ENCODE peak calls at places on chromosomes 1 and 21, in eight cellular contexts. One of them, this sample, is unnamed.

GRCh38 chr1:194616835-194617234 is 1430.4 kb upstream of the B3GALT2 start:
- DNase-seq in memory B cell: no peak
- DNase-seq in iPS-NIHi11: no peak
- DNase-seq in A549: no peak
- DNase-seq in Caco-2: no peak
- DNase-seq in stimulated activated CD4-positive, alpha-beta T cell treated with anti-CD3 and anti-CD28 coated beads, Interleukin-15, amount 100 ng/mL, for 1 hour: no peak
- DNase-seq in occipital lobe: no peak
- DNase-seq in astrocyte of the spinal cord: no peak
- DNase-seq in this sample: no peak

GRCh38 chr1:79207786-79208185 is 201.3 kb upstream of the ADGRL4 start:
- DNase-seq in memory B cell: no peak
- DNase-seq in iPS-NIHi11: no peak
- DNase-seq in A549: no peak
- DNase-seq in Caco-2: no peak
- DNase-seq in stimulated activated CD4-positive, alpha-beta T cell treated with anti-CD3 and anti-CD28 coated beads, Interleukin-15, amount 100 ng/mL, for 1 hour: no peak
- DNase-seq in occipital lobe: no peak
- DNase-seq in astrocyte of the spinal cord: no peak
- DNase-seq in this sample: no peak

GRCh38 chr1:214637722-214638473 is 34.9 kb downstream of the CENPF start:
- DNase-seq in memory B cell: no peak
- DNase-seq in iPS-NIHi11: peak
- DNase-seq in A549: peak
- DNase-seq in Caco-2: no peak
- DNase-seq in stimulated activated CD4-positive, alpha-beta T cell treated with anti-CD3 and anti-CD28 coated beads, Interleukin-15, amount 100 ng/mL, for 1 hour: no peak
- DNase-seq in occipital lobe: no peak
- DNase-seq in astrocyte of the spinal cord: peak
- DNase-seq in this sample: peak

GRCh38 chr1:6220236-6220635 is 14.3 kb downstream of the RNF207 start:
- DNase-seq in memory B cell: no peak
- DNase-seq in iPS-NIHi11: peak
- DNase-seq in A549: no peak
- DNase-seq in Caco-2: no peak
- DNase-seq in stimulated activated CD4-positive, alpha-beta T cell treated with anti-CD3 and anti-CD28 coated beads, Interleukin-15, amount 100 ng/mL, for 1 hour: no peak
- DNase-seq in occipital lobe: no peak
- DNase-seq in astrocyte of the spinal cord: no peak
- DNase-seq in this sample: no peak

GRCh38 chr1:203215573-203215972 is 13.9 kb downstream of the CHIT1 start:
- DNase-seq in memory B cell: no peak
- DNase-seq in iPS-NIHi11: no peak
- DNase-seq in A549: no peak
- DNase-seq in Caco-2: no peak
- DNase-seq in stimulated activated CD4-positive, alpha-beta T cell treated with anti-CD3 and anti-CD28 coated beads, Interleukin-15, amount 100 ng/mL, for 1 hour: no peak
- DNase-seq in occipital lobe: no peak
- DNase-seq in astrocyte of the spinal cord: no peak
- DNase-seq in this sample: no peak

GRCh38 chr1:115898020-115898419 is 57.1 kb upstream of the NHLH2 start:
- DNase-seq in memory B cell: no peak
- DNase-seq in iPS-NIHi11: no peak
- DNase-seq in A549: no peak
- DNase-seq in Caco-2: no peak
- DNase-seq in stimulated activated CD4-positive, alpha-beta T cell treated with anti-CD3 and anti-CD28 coated beads, Interleukin-15, amount 100 ng/mL, for 1 hour: no peak
- DNase-seq in occipital lobe: no peak
- DNase-seq in astrocyte of the spinal cord: no peak
- DNase-seq in this sample: no peak

GRCh38 chr1:93811646-93812045 is 67.4 kb downstream of the DNTTIP2 start:
- DNase-seq in memory B cell: no peak
- DNase-seq in iPS-NIHi11: no peak
- DNase-seq in A549: no peak
- DNase-seq in Caco-2: no peak
- DNase-seq in stimulated activated CD4-positive, alpha-beta T cell treated with anti-CD3 and anti-CD28 coated beads, Interleukin-15, amount 100 ng/mL, for 1 hour: no peak
- DNase-seq in occipital lobe: no peak
- DNase-seq in astrocyte of the spinal cord: no peak
- DNase-seq in this sample: peak

GRCh38 chr1:228872080-228872479 is 136.8 kb downstream of the RHOU start:
- DNase-seq in memory B cell: no peak
- DNase-seq in iPS-NIHi11: no peak
- DNase-seq in A549: no peak
- DNase-seq in Caco-2: no peak
- DNase-seq in stimulated activated CD4-positive, alpha-beta T cell treated with anti-CD3 and anti-CD28 coated beads, Interleukin-15, amount 100 ng/mL, for 1 hour: no peak
- DNase-seq in occipital lobe: no peak
- DNase-seq in astrocyte of the spinal cord: no peak
- DNase-seq in this sample: no peak

GRCh38 chr21:32572574-32573420 is 12.5 kb downstream of the TCP10L start:
- DNase-seq in memory B cell: no peak
- DNase-seq in iPS-NIHi11: no peak
- DNase-seq in A549: no peak
- DNase-seq in Caco-2: no peak
- DNase-seq in stimulated activated CD4-positive, alpha-beta T cell treated with anti-CD3 and anti-CD28 coated beads, Interleukin-15, amount 100 ng/mL, for 1 hour: no peak
- DNase-seq in occipital lobe: no peak
- DNase-seq in astrocyte of the spinal cord: no peak
- DNase-seq in this sample: no peak